ENCODE peak calls at places on chromosomes 12 and 14, in seven cellular contexts. One of them, this sample, is unnamed.

GRCh38 chr12:26471560-26471959 is 276.2 kb downstream of the SSPN start:
- DNase-seq in GM04504: peak; percentile 17
- DNase-seq in astrocyte of the cerebellum: peak; percentile 26
- DNase-seq in kidney: no peak
- DNase-seq in SW 1271: no peak
- DNase-seq in GM19239: peak; percentile 36
- DNase-seq in activated T-helper 1 cell treated with anti-CD3 and anti-CD28 coated beads, Interleukin-2, amount 50 U/mL, for 16 hours: no peak
- DNase-seq in this sample: no peak

GRCh38 chr14:56874375-56874774 is 64.1 kb upstream of the OTX2 start:
- DNase-seq in kidney: no peak
- DNase-seq in SW 1271: no peak
- DNase-seq in astrocyte of the cerebellum: no peak
- DNase-seq in GM19239: peak; percentile 4
- DNase-seq in GM04504: no peak
- DNase-seq in activated T-helper 1 cell treated with anti-CD3 and anti-CD28 coated beads, Interleukin-2, amount 50 U/mL, for 16 hours: no peak
- DNase-seq in this sample: no peak

GRCh38 chr12:112682586-112682985 is 109.0 kb upstream of the RPH3A start:
- DNase-seq in astrocyte of the cerebellum: no peak
- DNase-seq in GM19239: no peak
- DNase-seq in kidney: no peak
- DNase-seq in GM04504: no peak
- DNase-seq in activated T-helper 1 cell treated with anti-CD3 and anti-CD28 coated beads, Interleukin-2, amount 50 U/mL, for 16 hours: no peak
- DNase-seq in SW 1271: no peak
- DNase-seq in this sample: no peak

GRCh38 chr14:93161411-93161940 is 23.2 kb downstream of the MOAP1 start:
- DNase-seq in astrocyte of the cerebellum: no peak
- DNase-seq in kidney: no peak
- DNase-seq in activated T-helper 1 cell treated with anti-CD3 and anti-CD28 coated beads, Interleukin-2, amount 50 U/mL, for 16 hours: no peak
- DNase-seq in SW 1271: no peak
- DNase-seq in GM04504: no peak
- DNase-seq in GM19239: no peak
- DNase-seq in this sample: no peak

GRCh38 chr12:50572275-50572674 is 67.5 kb downstream of the DIP2B start:
- DNase-seq in SW 1271: no peak
- DNase-seq in GM04504: peak; percentile 66
- DNase-seq in astrocyte of the cerebellum: peak; percentile 47
- DNase-seq in kidney: no peak
- DNase-seq in GM19239: no peak
- DNase-seq in activated T-helper 1 cell treated with anti-CD3 and anti-CD28 coated beads, Interleukin-2, amount 50 U/mL, for 16 hours: no peak
- DNase-seq in this sample: peak; percentile 44

GRCh38 chr12:88951860-88952483 is 371.7 kb upstream of the KITLG start:
- DNase-seq in GM04504: no peak
- DNase-seq in astrocyte of the cerebellum: no peak
- DNase-seq in SW 1271: no peak
- DNase-seq in GM19239: no peak
- DNase-seq in activated T-helper 1 cell treated with anti-CD3 and anti-CD28 coated beads, Interleukin-2, amount 50 U/mL, for 16 hours: no peak
- DNase-seq in kidney: no peak
- DNase-seq in this sample: no peak

GRCh38 chr12:15716566-15716965 is 72.6 kb downstream of the EPS8 start:
- DNase-seq in SW 1271: no peak
- DNase-seq in GM04504: no peak
- DNase-seq in activated T-helper 1 cell treated with anti-CD3 and anti-CD28 coated beads, Interleukin-2, amount 50 U/mL, for 16 hours: no peak
- DNase-seq in kidney: no peak
- DNase-seq in astrocyte of the cerebellum: no peak
- DNase-seq in GM19239: no peak
- DNase-seq in this sample: no peak

GRCh38 chr12:96044017-96044985 is 8.9 kb upstream of the LTA4H start:
- DNase-seq in SW 1271: peak; percentile 8
- DNase-seq in astrocyte of the cerebellum: no peak
- DNase-seq in activated T-helper 1 cell treated with anti-CD3 and anti-CD28 coated beads, Interleukin-2, amount 50 U/mL, for 16 hours: no peak
- DNase-seq in kidney: no peak
- DNase-seq in GM19239: no peak
- DNase-seq in GM04504: peak; percentile 34
- DNase-seq in this sample: no peak

GRCh38 chr12:6952860-6953416 is 1.8 kb downstream of the PTPN6 start:
- DNase-seq in GM19239: no peak
- DNase-seq in activated T-helper 1 cell treated with anti-CD3 and anti-CD28 coated beads, Interleukin-2, amount 50 U/mL, for 16 hours: no peak
- DNase-seq in astrocyte of the cerebellum: no peak
- DNase-seq in SW 1271: no peak
- DNase-seq in kidney: peak; percentile 22
- DNase-seq in GM04504: no peak
- DNase-seq in this sample: no peak

GRCh38 chr14:21494902-21495762 is 16.0 kb downstream of the METTL3 start:
- DNase-seq in GM04504: no peak
- DNase-seq in kidney: no peak
- DNase-seq in activated T-helper 1 cell treated with anti-CD3 and anti-CD28 coated beads, Interleukin-2, amount 50 U/mL, for 16 hours: no peak
- DNase-seq in astrocyte of the cerebellum: no peak
- DNase-seq in GM19239: no peak
- DNase-seq in SW 1271: no peak
- DNase-seq in this sample: no peak

GRCh38 chr12:131061041-131061806 is 107.5 kb downstream of the ADGRD1 start:
- DNase-seq in activated T-helper 1 cell treated with anti-CD3 and anti-CD28 coated beads, Interleukin-2, amount 50 U/mL, for 16 hours: no peak
- DNase-seq in GM04504: no peak
- DNase-seq in kidney: peak; percentile 30
- DNase-seq in GM19239: no peak
- DNase-seq in astrocyte of the cerebellum: no peak
- DNase-seq in SW 1271: no peak
- DNase-seq in this sample: no peak

GRCh38 chr12:131220007-131220685 is 266.4 kb downstream of the ADGRD1 start:
- DNase-seq in astrocyte of the cerebellum: no peak
- DNase-seq in kidney: no peak
- DNase-seq in activated T-helper 1 cell treated with anti-CD3 and anti-CD28 coated beads, Interleukin-2, amount 50 U/mL, for 16 hours: no peak
- DNase-seq in SW 1271: no peak
- DNase-seq in GM04504: no peak
- DNase-seq in GM19239: no peak
- DNase-seq in this sample: no peak

GRCh38 chr12:452667-453210 is 7.0 kb upstream of the B4GALNT3 start:
- DNase-seq in activated T-helper 1 cell treated with anti-CD3 and anti-CD28 coated beads, Interleukin-2, amount 50 U/mL, for 16 hours: peak; percentile 55
- DNase-seq in SW 1271: no peak
- DNase-seq in astrocyte of the cerebellum: no peak
- DNase-seq in kidney: no peak
- DNase-seq in GM04504: no peak
- DNase-seq in GM19239: no peak
- DNase-seq in this sample: no peak

GRCh38 chr14:77603654-77604270 is 12.7 kb downstream of the SPTLC2 start:
- DNase-seq in GM19239: no peak
- DNase-seq in astrocyte of the cerebellum: no peak
- DNase-seq in SW 1271: peak; percentile 38
- DNase-seq in GM04504: no peak
- DNase-seq in activated T-helper 1 cell treated with anti-CD3 and anti-CD28 coated beads, Interleukin-2, amount 50 U/mL, for 16 hours: no peak
- DNase-seq in kidney: no peak
- DNase-seq in this sample: no peak

GRCh38 chr12:130138478-130138877 is 23.8 kb upstream of the FZD10 start:
- DNase-seq in activated T-helper 1 cell treated with anti-CD3 and anti-CD28 coated beads, Interleukin-2, amount 50 U/mL, for 16 hours: no peak
- DNase-seq in SW 1271: no peak
- DNase-seq in astrocyte of the cerebellum: no peak
- DNase-seq in GM04504: no peak
- DNase-seq in kidney: no peak
- DNase-seq in GM19239: no peak
- DNase-seq in this sample: no peak

GRCh38 chr12:67355428-67356385 is 86.5 kb downstream of the CAND1 start:
- DNase-seq in GM04504: peak; percentile 44
- DNase-seq in astrocyte of the cerebellum: peak; percentile 54
- DNase-seq in kidney: no peak
- DNase-seq in activated T-helper 1 cell treated with anti-CD3 and anti-CD28 coated beads, Interleukin-2, amount 50 U/mL, for 16 hours: no peak
- DNase-seq in SW 1271: peak; percentile 56
- DNase-seq in GM19239: no peak
- DNase-seq in this sample: no peak

GRCh38 chr12:27331299-27331926 is 1.2 kb upstream of the BMAL2 start:
- DNase-seq in activated T-helper 1 cell treated with anti-CD3 and anti-CD28 coated beads, Interleukin-2, amount 50 U/mL, for 16 hours: no peak
- DNase-seq in kidney: no peak
- DNase-seq in astrocyte of the cerebellum: peak; percentile 81
- DNase-seq in GM04504: peak; percentile 73
- DNase-seq in SW 1271: peak; percentile 92
- DNase-seq in GM19239: peak; percentile 33
- DNase-seq in this sample: no peak

GRCh38 chr14:57486767-57487379 is 6.8 kb downstream of the CCDC198 start:
- DNase-seq in astrocyte of the cerebellum: peak; percentile 49
- DNase-seq in GM04504: peak; percentile 24
- DNase-seq in SW 1271: peak; percentile 34
- DNase-seq in activated T-helper 1 cell treated with anti-CD3 and anti-CD28 coated beads, Interleukin-2, amount 50 U/mL, for 16 hours: no peak
- DNase-seq in GM19239: no peak
- DNase-seq in kidney: no peak
- DNase-seq in this sample: no peak

GRCh38 chr12:89919241-89919906 is 210.7 kb upstream of the ATP2B1 start:
- DNase-seq in kidney: peak; percentile 49
- DNase-seq in GM19239: no peak
- DNase-seq in GM04504: no peak
- DNase-seq in activated T-helper 1 cell treated with anti-CD3 and anti-CD28 coated beads, Interleukin-2, amount 50 U/mL, for 16 hours: no peak
- DNase-seq in astrocyte of the cerebellum: no peak
- DNase-seq in SW 1271: no peak
- DNase-seq in this sample: peak; percentile 66

This sample was measured in breast epithelium.